ENCODE peak calls at places on chromosomes 2 and 18, in six cellular contexts. One of them, this sample, is unnamed.

GRCh38 chr2:70161069-70161534 is 29.7 kb downstream of the C2orf42 start:
- DNase-seq in A673: no peak
- DNase-seq in PC-3: peak; percentile 86
- DNase-seq in PC-9: peak; percentile 38
- DNase-seq in hepatocyte: no peak
- DNase-seq in fibroblast of lung: no peak
- DNase-seq in this sample: no peak

GRCh38 chr2:113675885-113676284 is 48.8 kb downstream of the RABL2A start:
- DNase-seq in hepatocyte: no peak
- DNase-seq in A673: no peak
- DNase-seq in fibroblast of lung: no peak
- DNase-seq in PC-3: no peak
- DNase-seq in PC-9: no peak
- DNase-seq in this sample: no peak

GRCh38 chr2:77105008-77105407 is 417.2 kb downstream of the LRRTM4 start:
- DNase-seq in A673: no peak
- DNase-seq in hepatocyte: no peak
- DNase-seq in PC-9: no peak
- DNase-seq in PC-3: no peak
- DNase-seq in fibroblast of lung: no peak
- DNase-seq in this sample: no peak

GRCh38 chr2:238702276-238702675 is 145.6 kb upstream of the TWIST2 start:
- DNase-seq in fibroblast of lung: no peak
- DNase-seq in A673: no peak
- DNase-seq in PC-9: no peak
- DNase-seq in hepatocyte: no peak
- DNase-seq in PC-3: no peak
- DNase-seq in this sample: no peak

GRCh38 chr2:62410926-62411456 is 95.0 kb downstream of the TMEM17 start:
- DNase-seq in hepatocyte: no peak
- DNase-seq in PC-3: no peak
- DNase-seq in PC-9: peak; percentile 75
- DNase-seq in A673: no peak
- DNase-seq in fibroblast of lung: no peak
- DNase-seq in this sample: no peak

GRCh38 chr2:31997653-31998052 is 13.2 kb downstream of the MEMO1 start:
- DNase-seq in fibroblast of lung: peak; percentile 64
- DNase-seq in PC-3: no peak
- DNase-seq in hepatocyte: no peak
- DNase-seq in A673: peak; percentile 60
- DNase-seq in PC-9: no peak
- DNase-seq in this sample: no peak

GRCh38 chr2:77193858-77194448 is 328.2 kb downstream of the LRRTM4 start:
- DNase-seq in A673: no peak
- DNase-seq in hepatocyte: no peak
- DNase-seq in PC-9: no peak
- DNase-seq in PC-3: no peak
- DNase-seq in fibroblast of lung: no peak
- DNase-seq in this sample: no peak

GRCh38 chr2:236939751-236940229 is 145.9 kb upstream of the COPS8 start:
- DNase-seq in PC-3: no peak
- DNase-seq in PC-9: no peak
- DNase-seq in A673: peak; percentile 33
- DNase-seq in hepatocyte: peak; percentile 47
- DNase-seq in fibroblast of lung: peak; percentile 34
- DNase-seq in this sample: no peak

GRCh38 chr18:77062518-77063003 is 70.0 kb downstream of the MBP start:
- DNase-seq in hepatocyte: no peak
- DNase-seq in PC-3: no peak
- DNase-seq in A673: no peak
- DNase-seq in fibroblast of lung: peak; percentile 96
- DNase-seq in PC-9: no peak
- DNase-seq in this sample: no peak

GRCh38 chr2:88190808-88191721 is 20.9 kb downstream of the THNSL2 start:
- DNase-seq in PC-3: peak; percentile 52
- DNase-seq in PC-9: peak; percentile 43
- DNase-seq in fibroblast of lung: peak; percentile 13
- DNase-seq in A673: peak; percentile 49
- DNase-seq in hepatocyte: peak; percentile 63
- DNase-seq in this sample: peak; percentile 77

GRCh38 chr18:34871435-34871834 is 161.3 kb downstream of the DTNA start:
- DNase-seq in A673: peak; percentile 4
- DNase-seq in PC-3: no peak
- DNase-seq in fibroblast of lung: no peak
- DNase-seq in hepatocyte: no peak
- DNase-seq in PC-9: no peak
- DNase-seq in this sample: no peak

GRCh38 chr18:76709659-76710645 is 112.4 kb upstream of the ZNF236 start:
- DNase-seq in PC-3: peak; percentile 66
- DNase-seq in fibroblast of lung: peak; percentile 54
- DNase-seq in hepatocyte: peak; percentile 88
- DNase-seq in A673: peak; percentile 83
- DNase-seq in PC-9: peak; percentile 39
- DNase-seq in this sample: peak; percentile 88

GRCh38 chr2:88448248-88448647 is 4.2 kb downstream of the FOXI3 start:
- DNase-seq in hepatocyte: no peak
- DNase-seq in PC-3: no peak
- DNase-seq in PC-9: no peak
- DNase-seq in fibroblast of lung: no peak
- DNase-seq in A673: no peak
- DNase-seq in this sample: no peak

GRCh38 chr2:201116959-201117734 is 1.2 kb downstream of the CFLAR start:
- DNase-seq in PC-9: peak; percentile 87
- DNase-seq in hepatocyte: peak; percentile 76
- DNase-seq in A673: peak; percentile 87
- DNase-seq in fibroblast of lung: peak; percentile 87
- DNase-seq in PC-3: peak; percentile 89
- DNase-seq in this sample: peak; percentile 5

DNA sequence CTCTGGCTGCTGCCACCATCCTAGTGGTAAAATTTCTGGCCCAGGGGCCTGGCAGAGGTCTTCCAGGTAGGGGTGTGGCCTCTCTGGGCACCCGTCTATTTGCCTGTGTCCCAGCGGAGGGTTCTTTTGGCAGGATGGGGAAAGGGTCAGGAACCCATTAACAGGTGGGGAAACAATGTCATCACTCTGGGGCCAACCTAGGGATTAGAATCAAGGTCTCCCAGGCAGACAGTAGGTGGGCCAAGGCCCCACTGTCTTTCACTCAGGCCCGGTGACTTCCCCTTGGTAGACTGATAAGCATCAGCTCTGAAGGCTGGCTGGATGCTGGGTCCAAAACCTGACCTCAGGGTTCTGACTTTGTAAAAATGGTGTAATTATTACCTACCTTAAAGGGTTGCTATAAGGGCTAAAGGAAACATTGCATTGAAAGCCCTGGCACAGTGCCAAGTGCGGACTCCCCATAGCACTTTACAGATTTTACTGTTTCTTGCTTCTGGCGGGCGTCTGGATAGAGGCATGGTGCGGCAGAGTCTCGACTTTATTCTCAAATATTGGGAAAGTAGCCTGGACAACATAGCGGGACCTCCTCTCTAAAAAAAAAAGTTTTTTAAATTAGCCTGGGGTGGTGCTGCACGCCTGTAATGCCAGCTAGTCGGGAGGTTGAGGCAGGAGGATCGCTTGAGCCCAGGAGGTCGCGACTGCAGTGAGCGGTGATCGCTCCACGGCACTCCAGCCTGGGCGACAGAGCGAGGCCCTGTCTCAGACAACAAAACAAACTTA is 2.2 kb downstream of the LBX2 start:
- DNase-seq in hepatocyte: no peak
- DNase-seq in fibroblast of lung: no peak
- DNase-seq in PC-9: no peak
- DNase-seq in PC-3: no peak
- DNase-seq in A673: no peak
- DNase-seq in this sample: no peak
- TF ChIP-seq EZH2 in hepatocyte: peak; percentile 13
- TF ChIP-seq EZH2 in fibroblast of lung: no peak
- TF ChIP-seq EZH2 in PC-9: no peak
- TF ChIP-seq EZH2 in PC-3: no peak
- TF ChIP-seq EZH2 in A673: no peak
- TF ChIP-seq EZH2 in this sample: no peak

GRCh38 chr2:9844036-9844483 is 786 bp downstream of the TAF1B start:
- DNase-seq in A673: peak; percentile 69
- DNase-seq in PC-9: no peak
- DNase-seq in hepatocyte: no peak
- DNase-seq in fibroblast of lung: peak; percentile 42
- DNase-seq in PC-3: peak; percentile 40
- DNase-seq in this sample: peak; percentile 25

GRCh38 chr2:9842487-9843228 is 616 bp upstream of the TAF1B start:
- DNase-seq in hepatocyte: no peak
- DNase-seq in fibroblast of lung: no peak
- DNase-seq in PC-9: no peak
- DNase-seq in A673: no peak
- DNase-seq in PC-3: no peak
- DNase-seq in this sample: no peak

GRCh38 chr2:9844581-9844980 is 1.3 kb downstream of the TAF1B start:
- DNase-seq in PC-9: peak; percentile 65
- DNase-seq in PC-3: peak; percentile 57
- DNase-seq in hepatocyte: no peak
- DNase-seq in A673: peak; percentile 40
- DNase-seq in fibroblast of lung: peak; percentile 55
- DNase-seq in this sample: no peak

GRCh38 chr2:9846554-9846953 is 3.3 kb downstream of the TAF1B start:
- DNase-seq in PC-9: peak; percentile 96
- DNase-seq in A673: no peak
- DNase-seq in fibroblast of lung: peak; percentile 69
- DNase-seq in hepatocyte: no peak
- DNase-seq in PC-3: peak; percentile 75
- DNase-seq in this sample: no peak

GRCh38 chr2:9843229-9844035 is at the start of gene TAF1B:
- DNase-seq in A673: peak; percentile 99
- DNase-seq in PC-9: peak; percentile 92
- DNase-seq in fibroblast of lung: peak; percentile 91
- DNase-seq in PC-3: peak; percentile 96
- DNase-seq in hepatocyte: peak; percentile 96
- DNase-seq in this sample: peak; percentile 97
- TF ChIP-seq CTCF in A673: peak; percentile 42
- TF ChIP-seq CTCF in PC-9: no peak
- TF ChIP-seq CTCF in fibroblast of lung: peak; percentile 21
- TF ChIP-seq CTCF in PC-3: peak; percentile 30
- TF ChIP-seq CTCF in hepatocyte: peak; percentile 42
- TF ChIP-seq CTCF in this sample: peak; percentile 31

DNA sequence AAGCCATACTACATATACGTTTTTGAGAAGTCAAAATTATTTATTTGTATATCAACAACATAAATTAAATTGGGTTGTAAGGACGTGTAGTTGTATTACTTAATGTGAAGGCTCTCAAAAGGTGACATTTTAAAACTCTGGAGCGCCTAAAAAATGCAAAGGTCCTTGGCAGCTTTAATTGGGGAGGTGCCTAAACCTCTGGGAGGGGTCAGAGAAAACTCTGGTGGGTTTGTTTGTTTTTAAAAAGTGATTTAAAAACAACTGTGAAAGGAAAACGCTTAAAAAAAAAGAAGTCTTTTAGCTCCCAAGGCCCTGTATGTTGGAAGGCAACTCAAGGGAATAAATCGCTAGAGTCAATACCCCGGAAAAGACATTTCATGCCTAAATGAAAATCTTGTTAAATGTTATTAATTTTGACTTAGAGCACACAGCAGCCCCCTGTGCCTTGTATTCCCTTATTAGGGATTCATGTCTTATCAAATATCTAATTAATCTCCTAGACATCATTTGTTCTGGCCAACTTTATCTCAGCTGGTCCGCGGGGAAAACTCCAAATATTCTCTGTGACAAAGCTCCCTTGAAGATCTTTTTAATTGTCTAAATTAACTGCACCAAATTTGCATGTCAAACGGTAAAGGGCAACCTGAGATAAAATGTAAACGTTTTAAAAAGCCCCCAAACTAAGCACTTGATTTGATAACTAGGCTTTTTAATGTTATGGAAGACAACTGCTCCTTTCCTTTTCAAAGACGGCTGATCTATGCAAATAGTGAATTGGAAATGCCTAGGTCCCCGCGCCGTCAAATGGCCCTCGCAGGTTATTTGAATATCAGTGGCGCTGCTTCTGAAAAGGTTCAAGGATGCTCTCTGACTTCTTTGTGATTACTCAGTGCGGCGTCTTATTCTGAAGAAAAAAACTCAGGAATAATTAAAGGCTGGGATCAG is 4.1 kb downstream of the SP9 start:
- DNase-seq in PC-3: no peak
- DNase-seq in hepatocyte: no peak
- DNase-seq in PC-9: no peak
- DNase-seq in fibroblast of lung: no peak
- DNase-seq in A673: no peak
- DNase-seq in this sample: peak; percentile 79
- TF ChIP-seq EZH2 in PC-3: no peak
- TF ChIP-seq EZH2 in hepatocyte: no peak
- TF ChIP-seq EZH2 in PC-9: no peak
- TF ChIP-seq EZH2 in fibroblast of lung: peak; percentile 12
- TF ChIP-seq EZH2 in A673: peak; percentile 40
- TF ChIP-seq EZH2 in this sample: no peak

GRCh38 chr2:24749069-24749691 is 44.0 kb downstream of the PTRHD1 start:
- DNase-seq in hepatocyte: no peak
- DNase-seq in PC-3: no peak
- DNase-seq in A673: no peak
- DNase-seq in PC-9: no peak
- DNase-seq in fibroblast of lung: no peak
- DNase-seq in this sample: peak; percentile 56
- TF ChIP-seq CTCF in hepatocyte: no peak
- TF ChIP-seq CTCF in PC-3: no peak
- TF ChIP-seq CTCF in A673: no peak
- TF ChIP-seq CTCF in PC-9: no peak
- TF ChIP-seq CTCF in fibroblast of lung: no peak
- TF ChIP-seq CTCF in this sample: peak; percentile 24

GRCh38 chr18:32771169-32771751 is 1.6 kb downstream of the KLHL14 start:
- DNase-seq in fibroblast of lung: peak; percentile 18
- DNase-seq in hepatocyte: peak; percentile 17
- DNase-seq in A673: peak; percentile 59
- DNase-seq in PC-9: no peak
- DNase-seq in PC-3: no peak
- DNase-seq in this sample: peak; percentile 65

GRCh38 chr18:32769242-32770180 is 3.3 kb downstream of the KLHL14 start:
- DNase-seq in A673: no peak
- DNase-seq in fibroblast of lung: no peak
- DNase-seq in PC-3: no peak
- DNase-seq in PC-9: no peak
- DNase-seq in hepatocyte: peak; percentile 26
- DNase-seq in this sample: peak; percentile 67

GRCh38 chr18:32768646-32769206 is 4.1 kb downstream of the KLHL14 start:
- DNase-seq in fibroblast of lung: no peak
- DNase-seq in hepatocyte: no peak
- DNase-seq in PC-3: no peak
- DNase-seq in A673: no peak
- DNase-seq in PC-9: no peak
- DNase-seq in this sample: no peak

GRCh38 chr18:32770651-32771168 is 2.1 kb downstream of the KLHL14 start:
- DNase-seq in fibroblast of lung: no peak
- DNase-seq in A673: no peak
- DNase-seq in PC-3: no peak
- DNase-seq in hepatocyte: peak; percentile 11
- DNase-seq in PC-9: no peak
- DNase-seq in this sample: peak; percentile 39

DNA sequence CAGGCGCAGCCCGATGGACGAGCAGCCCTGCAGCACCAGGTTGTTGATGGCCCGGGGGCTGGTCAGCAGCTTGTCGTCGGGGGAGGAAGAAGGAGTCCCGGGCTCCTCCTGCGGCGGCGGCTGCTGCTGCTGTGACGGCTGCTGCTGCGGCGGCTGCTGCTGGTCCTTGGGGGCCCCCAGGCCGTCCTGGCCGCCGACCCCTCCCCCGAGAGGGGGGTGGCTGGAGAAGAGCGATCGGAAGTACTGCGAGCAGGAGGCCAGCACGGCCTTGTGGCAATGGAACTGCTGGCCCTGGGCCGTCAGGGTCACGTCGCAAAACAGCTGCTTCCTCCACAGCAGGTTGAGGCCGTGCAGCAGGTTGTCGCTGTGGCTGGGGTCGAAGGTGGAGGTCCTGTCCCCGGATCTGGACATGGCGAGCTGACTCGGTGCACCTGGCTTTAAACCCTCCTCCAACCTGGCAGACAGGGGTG is 2.6 kb downstream of the KLHL14 start:
- DNase-seq in PC-9: no peak
- DNase-seq in fibroblast of lung: no peak
- DNase-seq in hepatocyte: peak; percentile 7
- DNase-seq in A673: no peak
- DNase-seq in PC-3: no peak
- DNase-seq in this sample: peak; percentile 46
- TF ChIP-seq EZH2 in PC-9: no peak
- TF ChIP-seq EZH2 in fibroblast of lung: no peak
- TF ChIP-seq EZH2 in hepatocyte: no peak
- TF ChIP-seq EZH2 in A673: no peak
- TF ChIP-seq EZH2 in PC-3: no peak
- TF ChIP-seq EZH2 in this sample: peak; percentile 50

This sample was measured in neural progenitor cell.